ENCODE peak calls at places on chromosomes 7 and 10, in ten cellular contexts. One of them, this sample, is unnamed.
A peak's percentile ranks its signal among the peaks of the same experiment; 100 is the strongest.

GRCh38 chr10:92688927-92689662 is 660 bp upstream of the HHEX start:
- DNase-seq in nephron progenitor cell: peak; percentile 56
- DNase-seq in stimulated activated CD4-positive, alpha-beta T cell treated with anti-CD3 and anti-CD28 coated beads, TNF-alpha, amount 100 ng/mL, for 48 hours: no peak
- DNase-seq in stimulated activated CD8-positive, alpha-beta memory T cell treated with anti-CD3 and anti-CD28 coated beads, Interleukin-7, amount 100 ng/mL, for 4 hours: no peak
- DNase-seq in mucosa of gallbladder: no peak
- DNase-seq in AG04450: no peak
- DNase-seq in PC-3: peak; percentile 20
- DNase-seq in LoVo: no peak
- DNase-seq in choroid plexus epithelial cell: peak; percentile 53
- DNase-seq in LNCaP clone FGC: no peak
- DNase-seq in this sample: peak; percentile 69

GRCh38 chr10:84156768-84157167 is 16.8 kb upstream of the GPR15LG start:
- DNase-seq in stimulated activated CD4-positive, alpha-beta T cell treated with anti-CD3 and anti-CD28 coated beads, TNF-alpha, amount 100 ng/mL, for 48 hours: no peak
- DNase-seq in mucosa of gallbladder: no peak
- DNase-seq in PC-3: no peak
- DNase-seq in nephron progenitor cell: no peak
- DNase-seq in LNCaP clone FGC: no peak
- DNase-seq in AG04450: no peak
- DNase-seq in LoVo: no peak
- DNase-seq in stimulated activated CD8-positive, alpha-beta memory T cell treated with anti-CD3 and anti-CD28 coated beads, Interleukin-7, amount 100 ng/mL, for 4 hours: peak; percentile 54
- DNase-seq in choroid plexus epithelial cell: no peak
- DNase-seq in this sample: no peak

GRCh38 chr10:99784025-99784730 is 1.7 kb downstream of the ABCC2 start:
- DNase-seq in LoVo: peak; percentile 49
- DNase-seq in LNCaP clone FGC: no peak
- DNase-seq in choroid plexus epithelial cell: peak; percentile 94
- DNase-seq in mucosa of gallbladder: peak; percentile 43
- DNase-seq in stimulated activated CD8-positive, alpha-beta memory T cell treated with anti-CD3 and anti-CD28 coated beads, Interleukin-7, amount 100 ng/mL, for 4 hours: no peak
- DNase-seq in AG04450: peak; percentile 59
- DNase-seq in stimulated activated CD4-positive, alpha-beta T cell treated with anti-CD3 and anti-CD28 coated beads, TNF-alpha, amount 100 ng/mL, for 48 hours: no peak
- DNase-seq in nephron progenitor cell: no peak
- DNase-seq in PC-3: peak; percentile 59
- DNase-seq in this sample: no peak

GRCh38 chr10:101782811-101783735 is at the start of gene NPM3:
- DNase-seq in stimulated activated CD8-positive, alpha-beta memory T cell treated with anti-CD3 and anti-CD28 coated beads, Interleukin-7, amount 100 ng/mL, for 4 hours: peak; percentile 79
- DNase-seq in AG04450: peak; percentile 29
- DNase-seq in choroid plexus epithelial cell: peak; percentile 82
- DNase-seq in LNCaP clone FGC: peak; percentile 26
- DNase-seq in nephron progenitor cell: peak; percentile 90
- DNase-seq in mucosa of gallbladder: peak; percentile 83
- DNase-seq in LoVo: peak; percentile 79
- DNase-seq in PC-3: peak; percentile 64
- DNase-seq in stimulated activated CD4-positive, alpha-beta T cell treated with anti-CD3 and anti-CD28 coated beads, TNF-alpha, amount 100 ng/mL, for 48 hours: peak; percentile 76
- DNase-seq in this sample: peak; percentile 89

GRCh38 chr10:129605986-129606518 is 139.0 kb downstream of the MGMT start:
- DNase-seq in choroid plexus epithelial cell: no peak
- DNase-seq in mucosa of gallbladder: no peak
- DNase-seq in LNCaP clone FGC: no peak
- DNase-seq in stimulated activated CD8-positive, alpha-beta memory T cell treated with anti-CD3 and anti-CD28 coated beads, Interleukin-7, amount 100 ng/mL, for 4 hours: no peak
- DNase-seq in AG04450: no peak
- DNase-seq in nephron progenitor cell: no peak
- DNase-seq in LoVo: no peak
- DNase-seq in stimulated activated CD4-positive, alpha-beta T cell treated with anti-CD3 and anti-CD28 coated beads, TNF-alpha, amount 100 ng/mL, for 48 hours: no peak
- DNase-seq in PC-3: no peak
- DNase-seq in this sample: no peak

GRCh38 chr7:101677421-101678137 is 48.5 kb upstream of the MYL10 start:
- DNase-seq in nephron progenitor cell: no peak
- DNase-seq in PC-3: peak; percentile 38
- DNase-seq in LoVo: no peak
- DNase-seq in choroid plexus epithelial cell: peak; percentile 19
- DNase-seq in LNCaP clone FGC: no peak
- DNase-seq in stimulated activated CD8-positive, alpha-beta memory T cell treated with anti-CD3 and anti-CD28 coated beads, Interleukin-7, amount 100 ng/mL, for 4 hours: no peak
- DNase-seq in AG04450: no peak
- DNase-seq in stimulated activated CD4-positive, alpha-beta T cell treated with anti-CD3 and anti-CD28 coated beads, TNF-alpha, amount 100 ng/mL, for 48 hours: no peak
- DNase-seq in mucosa of gallbladder: no peak
- DNase-seq in this sample: no peak

GRCh38 chr7:120794100-120794729 is 63.7 kb downstream of the TSPAN12 start:
- DNase-seq in nephron progenitor cell: no peak
- DNase-seq in stimulated activated CD4-positive, alpha-beta T cell treated with anti-CD3 and anti-CD28 coated beads, TNF-alpha, amount 100 ng/mL, for 48 hours: no peak
- DNase-seq in mucosa of gallbladder: no peak
- DNase-seq in stimulated activated CD8-positive, alpha-beta memory T cell treated with anti-CD3 and anti-CD28 coated beads, Interleukin-7, amount 100 ng/mL, for 4 hours: no peak
- DNase-seq in LoVo: no peak
- DNase-seq in PC-3: no peak
- DNase-seq in choroid plexus epithelial cell: peak; percentile 20
- DNase-seq in LNCaP clone FGC: no peak
- DNase-seq in AG04450: no peak
- DNase-seq in this sample: no peak

GRCh38 chr10:79148452-79149344 is 79.9 kb downstream of the ZMIZ1 start:
- DNase-seq in nephron progenitor cell: no peak
- DNase-seq in AG04450: no peak
- DNase-seq in choroid plexus epithelial cell: no peak
- DNase-seq in PC-3: peak; percentile 99
- DNase-seq in stimulated activated CD4-positive, alpha-beta T cell treated with anti-CD3 and anti-CD28 coated beads, TNF-alpha, amount 100 ng/mL, for 48 hours: no peak
- DNase-seq in mucosa of gallbladder: peak; percentile 42
- DNase-seq in stimulated activated CD8-positive, alpha-beta memory T cell treated with anti-CD3 and anti-CD28 coated beads, Interleukin-7, amount 100 ng/mL, for 4 hours: no peak
- DNase-seq in LNCaP clone FGC: no peak
- DNase-seq in LoVo: peak; percentile 68
- DNase-seq in this sample: peak; percentile 78

GRCh38 chr7:1295776-1296726 is 63.4 kb downstream of the UNCX start:
- DNase-seq in stimulated activated CD8-positive, alpha-beta memory T cell treated with anti-CD3 and anti-CD28 coated beads, Interleukin-7, amount 100 ng/mL, for 4 hours: no peak
- DNase-seq in stimulated activated CD4-positive, alpha-beta T cell treated with anti-CD3 and anti-CD28 coated beads, TNF-alpha, amount 100 ng/mL, for 48 hours: no peak
- DNase-seq in LNCaP clone FGC: no peak
- DNase-seq in AG04450: no peak
- DNase-seq in PC-3: no peak
- DNase-seq in LoVo: no peak
- DNase-seq in mucosa of gallbladder: no peak
- DNase-seq in nephron progenitor cell: peak; percentile 41
- DNase-seq in choroid plexus epithelial cell: no peak
- DNase-seq in this sample: no peak

GRCh38 chr7:151599401-151600227 is 79.9 kb upstream of the RHEB start:
- DNase-seq in PC-3: peak; percentile 87
- DNase-seq in LoVo: peak; percentile 43
- DNase-seq in stimulated activated CD4-positive, alpha-beta T cell treated with anti-CD3 and anti-CD28 coated beads, TNF-alpha, amount 100 ng/mL, for 48 hours: no peak
- DNase-seq in stimulated activated CD8-positive, alpha-beta memory T cell treated with anti-CD3 and anti-CD28 coated beads, Interleukin-7, amount 100 ng/mL, for 4 hours: no peak
- DNase-seq in mucosa of gallbladder: peak; percentile 41
- DNase-seq in AG04450: peak; percentile 85
- DNase-seq in LNCaP clone FGC: no peak
- DNase-seq in choroid plexus epithelial cell: peak; percentile 96
- DNase-seq in nephron progenitor cell: no peak
- DNase-seq in this sample: peak; percentile 74

GRCh38 chr10:63977329-63977923 is 456.2 kb downstream of the REEP3 start:
- DNase-seq in PC-3: peak; percentile 79
- DNase-seq in AG04450: no peak
- DNase-seq in choroid plexus epithelial cell: peak; percentile 54
- DNase-seq in nephron progenitor cell: peak; percentile 39
- DNase-seq in mucosa of gallbladder: peak; percentile 25
- DNase-seq in LNCaP clone FGC: peak; percentile 11
- DNase-seq in LoVo: peak; percentile 39
- DNase-seq in stimulated activated CD8-positive, alpha-beta memory T cell treated with anti-CD3 and anti-CD28 coated beads, Interleukin-7, amount 100 ng/mL, for 4 hours: no peak
- DNase-seq in stimulated activated CD4-positive, alpha-beta T cell treated with anti-CD3 and anti-CD28 coated beads, TNF-alpha, amount 100 ng/mL, for 48 hours: no peak
- DNase-seq in this sample: no peak

GRCh38 chr10:72692057-72692891 is at the start of gene MCU:
- DNase-seq in choroid plexus epithelial cell: peak; percentile 31
- DNase-seq in nephron progenitor cell: peak; percentile 93
- DNase-seq in stimulated activated CD4-positive, alpha-beta T cell treated with anti-CD3 and anti-CD28 coated beads, TNF-alpha, amount 100 ng/mL, for 48 hours: peak; percentile 89
- DNase-seq in AG04450: peak; percentile 86
- DNase-seq in stimulated activated CD8-positive, alpha-beta memory T cell treated with anti-CD3 and anti-CD28 coated beads, Interleukin-7, amount 100 ng/mL, for 4 hours: peak; percentile 87
- DNase-seq in LNCaP clone FGC: peak; percentile 87
- DNase-seq in PC-3: peak; percentile 89
- DNase-seq in LoVo: peak; percentile 97
- DNase-seq in mucosa of gallbladder: peak; percentile 96
- DNase-seq in this sample: peak; percentile 98

GRCh38 chr7:125136755-125137547 is 207.3 kb upstream of the POT1 start:
- DNase-seq in stimulated activated CD4-positive, alpha-beta T cell treated with anti-CD3 and anti-CD28 coated beads, TNF-alpha, amount 100 ng/mL, for 48 hours: no peak
- DNase-seq in stimulated activated CD8-positive, alpha-beta memory T cell treated with anti-CD3 and anti-CD28 coated beads, Interleukin-7, amount 100 ng/mL, for 4 hours: no peak
- DNase-seq in LoVo: no peak
- DNase-seq in mucosa of gallbladder: no peak
- DNase-seq in choroid plexus epithelial cell: peak; percentile 91
- DNase-seq in AG04450: no peak
- DNase-seq in PC-3: peak; percentile 61
- DNase-seq in LNCaP clone FGC: no peak
- DNase-seq in nephron progenitor cell: no peak
- DNase-seq in this sample: no peak

GRCh38 chr10:131885391-131886165 is 15.2 kb upstream of the PPP2R2D start:
- DNase-seq in PC-3: peak; percentile 73
- DNase-seq in LNCaP clone FGC: no peak
- DNase-seq in AG04450: peak; percentile 13
- DNase-seq in choroid plexus epithelial cell: peak; percentile 67
- DNase-seq in mucosa of gallbladder: peak; percentile 70
- DNase-seq in stimulated activated CD8-positive, alpha-beta memory T cell treated with anti-CD3 and anti-CD28 coated beads, Interleukin-7, amount 100 ng/mL, for 4 hours: peak; percentile 64
- DNase-seq in nephron progenitor cell: peak; percentile 85
- DNase-seq in LoVo: peak; percentile 61
- DNase-seq in stimulated activated CD4-positive, alpha-beta T cell treated with anti-CD3 and anti-CD28 coated beads, TNF-alpha, amount 100 ng/mL, for 48 hours: peak; percentile 79
- DNase-seq in this sample: no peak